ENCODE peak calls at places on chromosome 9, in six cellular contexts. D is A549; I is OCI-LY7; Q is stimulated activated CD8-positive, alpha-beta memory T cell treated with anti-CD3 and anti-CD28 coated beads, Interleukin-2, amount 100 ng/mL, for 1 hour; W is ecto neural progenitor cell; J is transverse colon. U is an unnamed sample.

GRCh38 chr9:36029765-36030528 is 6.8 kb upstream of the RECK start:
- DNase-seq in W (no peak), J (no peak), Q (no peak), D (no peak), I (no peak), U (no peak)

GRCh38 chr9:131432050-131432449 is 38.2 kb downstream of the PRRC2B start:
- DNase-seq in W (no peak), Q (no peak), I (no peak), J (no peak), D (no peak), U (no peak)

GRCh38 chr9:114484854-114485443 is 20.3 kb downstream of the WHRN start:
- DNase-seq in Q (no peak), W (no peak), J (no peak), D (no peak), I (no peak), U (no peak)

GRCh38 chr9:98795295-98795955 is 930 bp downstream of the ANKS6 start:
- DNase-seq in D (no peak), J (no peak), I (no peak), W (no peak), Q (no peak), U (no peak)

GRCh38 chr9:128169925-128170324 is 9.9 kb downstream of the BBLN start:
- DNase-seq in W (no peak), I (no peak), J (no peak), D (no peak), Q (no peak), U (no peak)

GRCh38 chr9:90905079-90905478 is 103.5 kb downstream of the SYK start:
- DNase-seq in D (no peak), Q (no peak), J (no peak), I (peak), W (no peak), U (no peak)

GRCh38 chr9:19379697-19380046 is 364 bp downstream of the RPS6 start:
- DNase-seq in J (peak), I (peak), D (no peak), W (no peak), Q (no peak), U (peak)

GRCh38 chr9:69898714-69899209 is 78.1 kb downstream of the CFAP95 start:
- DNase-seq in I (no peak), J (no peak), D (no peak), Q (no peak), W (no peak), U (no peak)

GRCh38 chr9:127721391-127721821 is 5.5 kb downstream of the TTC16 start:
- DNase-seq in J (peak), D (peak), I (no peak), Q (no peak), W (no peak), U (no peak)

GRCh38 chr9:113026200-113026599 is 14.2 kb upstream of the ZNF883 start:
- DNase-seq in Q (no peak), J (no peak), W (no peak), I (no peak), D (no peak), U (no peak)

GRCh38 chr9:4490705-4491620 is 695 bp downstream of the SLC1A1 start:
- DNase-seq in J (no peak), D (no peak), W (peak), I (no peak), Q (no peak), U (no peak)

GRCh38 chr9:70868044-70868443 is 253.4 kb downstream of the TRPM3 start:
- DNase-seq in D (no peak), I (no peak), W (no peak), Q (no peak), J (no peak), U (no peak)

GRCh38 chr9:137682431-137682991 is 63.7 kb downstream of the EHMT1 start:
- DNase-seq in Q (no peak), J (no peak), D (no peak), I (peak), W (no peak), U (peak)

GRCh38 chr9:33921967-33922895 is 105.3 kb downstream of the UBE2R2 start:
- DNase-seq in I (peak), W (no peak), Q (no peak), D (peak), J (no peak), U (no peak)

GRCh38 chr9:99360026-99360425 is 137.9 kb downstream of the SEC61B start:
- DNase-seq in J (no peak), Q (no peak), W (no peak), D (no peak), I (no peak), U (peak)

GRCh38 chr9:125747053-125747764 is at the start of gene PBX3:
- DNase-seq in J (peak), Q (no peak), D (peak), W (peak), I (peak), U (peak)

GRCh38 chr9:27109621-27110020 is 596 bp downstream of the TEK start:
- DNase-seq in I (no peak), J (no peak), D (no peak), W (no peak), Q (no peak), U (no peak)

GRCh38 chr9:128628471-128629048 is 28.1 kb downstream of the DYNC2I2 start:
- DNase-seq in J (peak), W (no peak), Q (no peak), D (no peak), I (no peak), U (no peak)

GRCh38 chr9:127712371-127712770 is 3.1 kb downstream of the PTRH1 start:
- DNase-seq in J (no peak), W (no peak), I (no peak), D (no peak), Q (no peak), U (no peak)

U was measured in NCI-H1417.